ENCODE peak calls at places on chromosomes 12 and 14, in four cellular contexts. B, G, I and U are unnamed samples.

GRCh38 chr12:11815397-11815796 is 165.9 kb downstream of the ETV6 start:
- DNase-seq in B (no peak), G (no peak), I (no peak), U (no peak)

GRCh38 chr12:13234045-13234641 is 37.6 kb downstream of the EMP1 start:
- DNase-seq in B (no peak), G (peak), I (peak), U (peak)

GRCh38 chr14:103198429-103199140 is 75.3 kb downstream of the TNFAIP2 start:
- DNase-seq in B (no peak), G (peak), I (no peak), U (no peak)

GRCh38 chr12:113251404-113252070 is 30.3 kb downstream of the TPCN1 start:
- DNase-seq in B (no peak), G (no peak), I (no peak), U (no peak)

GRCh38 chr12:132165584-132165983 is 21.3 kb downstream of the NOC4L start:
- DNase-seq in B (no peak), G (no peak), I (no peak), U (no peak)

GRCh38 chr14:104178279-104178678 is 39.9 kb downstream of the KIF26A start:
- DNase-seq in B (no peak), G (no peak), I (no peak), U (no peak)

GRCh38 chr12:3717283-3717974 is 35.5 kb downstream of the CRACR2A start:
- DNase-seq in B (no peak), G (no peak), I (no peak), U (no peak)

GRCh38 chr12:77231548-77231947 is 166.2 kb upstream of the E2F7 start:
- DNase-seq in B (no peak), G (no peak), I (no peak), U (no peak)

GRCh38 chr12:12488296-12488695 is 74.4 kb downstream of the DUSP16 start:
- DNase-seq in B (no peak), G (no peak), I (no peak), U (no peak)

GRCh38 chr12:107684029-107684790 is 1.4 kb upstream of the PWP1 start:
- DNase-seq in B (no peak), G (no peak), I (no peak), U (peak)

GRCh38 chr12:46259071-46259470 is 9.8 kb downstream of the SLC38A1 start:
- DNase-seq in B (no peak), G (peak), I (no peak), U (no peak)

GRCh38 chr14:30426463-30426862 is 132.5 kb upstream of the G2E3 start:
- DNase-seq in B (no peak), G (no peak), I (no peak), U (no peak)

GRCh38 chr14:64701660-64702059 is 2.6 kb upstream of the PLEKHG3 start:
- DNase-seq in B (no peak), G (no peak), I (no peak), U (no peak)

GRCh38 chr14:103282932-103283331 is 51.1 kb upstream of the EIF5 start:
- DNase-seq in B (no peak), G (no peak), I (no peak), U (no peak)

GRCh38 chr14:104967414-104968152 is 10.6 kb downstream of the AHNAK2 start:
- DNase-seq in B (no peak), G (no peak), I (no peak), U (no peak)

DNA sequence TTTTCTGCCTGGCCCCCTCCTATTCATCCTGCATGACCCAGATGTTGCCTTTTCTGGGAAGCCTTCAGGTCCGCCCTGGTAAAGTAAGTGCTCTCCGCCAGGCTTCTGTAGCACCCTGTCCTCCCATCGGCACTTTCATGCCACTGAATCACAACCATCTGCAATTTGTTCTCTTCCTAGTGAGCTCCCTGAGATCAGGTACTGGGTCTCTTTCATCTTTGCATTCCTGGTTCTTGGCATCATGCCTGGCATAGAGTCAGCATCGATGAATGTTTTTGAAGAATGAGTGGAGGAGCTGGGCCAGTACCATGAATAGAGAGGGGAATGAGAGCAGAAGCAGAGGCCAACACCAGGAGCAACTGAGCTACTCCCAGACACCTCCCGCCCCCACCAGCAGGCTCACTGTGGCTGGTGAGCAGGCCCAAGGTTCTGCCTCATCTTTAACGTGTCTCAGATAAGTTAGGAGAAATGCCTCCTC is 13.1 kb downstream of the ZDHHC22 start:
- DNase-seq in B (no peak), G (peak), I (peak), U (no peak)
- TF ChIP-seq REST in B (no peak), G (no peak), I (no peak), U (no peak)

GRCh38 chr14:28308727-28309126 is 457.9 kb upstream of the FOXG1 start:
- DNase-seq in B (no peak), G (no peak), I (no peak), U (no peak)

GRCh38 chr14:28305938-28306337 is 460.6 kb upstream of the FOXG1 start:
- DNase-seq in B (no peak), G (no peak), I (no peak), U (no peak)

GRCh38 chr14:28303248-28303647 is 463.3 kb upstream of the FOXG1 start:
- DNase-seq in B (no peak), G (no peak), I (no peak), U (no peak)

DNA sequence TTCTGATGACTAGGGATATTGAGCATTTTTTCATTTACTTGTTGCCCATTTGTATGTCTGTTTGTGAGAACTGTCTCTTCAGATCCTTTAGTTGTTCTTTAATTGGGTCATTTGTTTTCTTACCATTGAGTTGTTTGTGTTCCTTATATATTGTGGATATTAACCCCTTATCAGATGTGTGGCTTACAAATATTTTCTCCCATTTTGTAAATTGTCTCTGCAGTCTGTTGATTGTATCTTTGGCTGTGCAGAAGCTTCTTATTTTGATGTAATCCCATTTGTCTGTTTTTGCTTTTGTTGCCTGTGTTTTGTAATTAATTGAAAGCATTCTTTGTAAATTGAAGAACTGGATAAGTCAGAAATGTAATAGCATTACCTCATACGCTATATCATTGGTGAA is 459.1 kb upstream of the FOXG1 start:
- DNase-seq in B (no peak), G (no peak), I (no peak), U (no peak)
- TF ChIP-seq SIN3A in B (no peak), G (no peak), I (no peak), U (no peak)

GRCh38 chr14:77033622-77034521 is 5.4 kb upstream of the IRF2BPL start:
- DNase-seq in B (peak), G (peak), I (no peak), U (no peak)

GRCh38 chr14:77031680-77032482 is 3.4 kb upstream of the IRF2BPL start:
- DNase-seq in B (no peak), G (no peak), I (no peak), U (no peak)

GRCh38 chr14:77032483-77032853 is 4.0 kb upstream of the IRF2BPL start:
- DNase-seq in B (no peak), G (no peak), I (no peak), U (no peak)

GRCh38 chr14:77035267-77035666 is 6.8 kb upstream of the IRF2BPL start:
- DNase-seq in B (no peak), G (no peak), I (no peak), U (no peak)

DNA sequence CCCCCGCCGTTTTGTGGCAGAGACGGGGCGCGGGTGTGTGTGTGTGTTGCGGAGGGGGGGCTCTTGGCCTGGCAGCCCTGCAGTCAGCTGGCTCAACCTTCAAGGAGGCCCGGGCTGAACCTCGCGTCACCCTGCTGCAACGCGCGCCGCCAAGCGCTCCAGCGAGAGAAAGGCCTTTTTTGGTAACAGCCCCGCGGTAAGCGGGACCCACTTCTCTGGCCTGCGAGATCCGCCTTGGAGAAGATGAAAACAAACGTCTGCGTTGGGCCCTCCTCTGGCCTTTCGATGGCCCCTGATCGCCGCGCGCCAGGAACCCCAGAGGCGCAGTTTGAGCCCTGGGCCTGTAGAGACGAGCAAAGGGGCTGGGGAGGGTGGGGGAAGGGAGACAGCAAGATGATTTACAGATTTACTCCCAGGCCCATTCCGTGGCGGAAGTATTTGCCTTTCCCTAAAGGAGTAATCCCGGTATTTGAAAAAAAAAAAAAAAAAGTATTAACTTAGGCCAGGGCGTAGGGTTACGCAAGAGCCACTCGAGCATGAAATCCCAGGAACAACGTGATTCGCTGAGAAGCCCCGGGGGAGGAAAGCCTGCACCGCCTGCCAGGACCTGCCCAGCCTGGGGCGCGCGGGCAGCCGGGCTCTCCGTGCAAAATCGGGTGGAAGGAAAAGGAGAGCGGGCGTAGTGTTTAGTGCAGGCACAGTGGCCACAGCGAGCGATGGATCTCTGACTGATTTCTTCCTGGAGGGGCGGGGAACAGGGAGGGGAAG is 4.5 kb upstream of the IRF2BPL start:
- DNase-seq in B (no peak), G (peak), I (no peak), U (no peak)
- TF ChIP-seq REST in B (no peak), G (no peak), I (no peak), U (no peak)

DNA sequence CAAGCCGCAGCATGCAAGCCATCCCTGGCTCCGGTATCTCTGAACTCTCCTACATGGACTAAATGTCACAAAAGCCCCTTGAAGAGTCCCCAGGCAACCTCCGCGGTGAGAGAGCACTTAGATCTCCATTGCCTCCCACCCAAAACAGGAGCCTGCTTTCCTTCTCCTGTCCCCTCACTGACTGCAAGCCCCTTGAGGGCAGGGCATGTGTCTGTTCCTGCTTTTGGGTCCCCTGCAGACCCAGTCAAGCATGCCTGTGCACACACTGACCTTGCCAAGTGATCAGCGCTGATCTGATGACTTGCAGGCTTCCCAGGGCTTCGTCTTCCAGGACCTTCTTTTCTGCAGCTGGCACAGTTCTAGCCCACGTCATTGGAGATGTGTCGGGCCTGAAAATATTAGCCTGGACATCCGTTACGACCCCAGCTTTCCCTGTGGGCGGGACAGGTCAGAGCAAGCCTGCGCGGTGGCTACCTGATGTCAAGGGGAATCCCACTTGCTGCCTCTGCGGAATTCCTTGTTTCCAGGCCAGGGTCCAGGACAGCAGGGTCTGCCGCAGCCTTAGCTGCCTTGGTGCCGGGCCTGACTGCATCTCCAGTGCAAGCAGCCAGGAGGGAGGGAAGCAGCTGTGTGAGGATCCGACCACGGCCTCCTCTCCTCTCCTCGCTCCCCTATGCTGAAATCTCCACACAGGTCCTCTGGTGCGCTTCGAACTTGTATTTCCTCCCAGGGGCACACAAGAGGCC is 92.5 kb downstream of the FBXL14 start:
- DNase-seq in B (no peak), G (no peak), I (no peak), U (no peak)
- TF ChIP-seq SIN3A in B (no peak), G (no peak), I (no peak), U (no peak)

GRCh38 chr12:26389303-26389702 is 193.9 kb downstream of the SSPN start:
- DNase-seq in B (no peak), G (peak), I (no peak), U (no peak)
- TF ChIP-seq REST in B (no peak), G (no peak), I (no peak), U (no peak)

DNA sequence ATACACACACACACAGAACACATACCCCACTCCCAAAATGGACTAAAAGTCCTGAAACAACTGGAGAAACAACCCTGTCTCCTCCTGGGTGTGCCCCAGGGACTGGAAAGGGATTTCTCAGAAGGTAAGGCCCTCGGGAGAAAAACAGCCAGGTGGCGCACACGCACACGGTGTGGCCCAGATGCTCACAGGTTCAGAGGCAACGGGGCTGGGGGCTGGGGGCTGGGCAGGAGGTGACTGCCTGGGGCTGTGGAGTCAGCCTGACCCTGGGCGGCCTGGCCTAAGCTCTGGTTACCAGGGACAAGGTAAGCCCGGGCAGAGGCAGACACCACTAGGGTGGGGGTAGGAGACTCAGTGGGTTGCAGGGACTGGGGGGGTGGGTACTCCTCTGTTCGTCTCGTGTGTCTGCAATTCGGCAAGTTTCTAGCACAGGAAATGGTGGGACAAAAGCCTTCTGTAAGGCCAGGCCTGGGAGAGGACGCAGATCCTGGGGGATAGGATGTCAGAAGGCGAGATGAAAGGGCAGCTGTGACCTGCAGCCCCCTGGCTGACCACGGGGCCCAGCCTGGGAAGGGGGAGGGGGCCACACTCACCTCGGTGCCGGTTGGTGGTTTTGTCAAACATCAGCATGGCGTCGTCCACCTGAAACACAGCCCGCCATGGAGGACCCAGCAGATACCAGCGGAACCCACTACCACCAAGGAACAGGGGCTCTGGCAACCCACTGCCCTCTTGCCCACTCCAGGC is 10.4 kb downstream of the MSI1 start:
- DNase-seq in B (no peak), G (no peak), I (no peak), U (no peak)
- TF ChIP-seq SIN3A in B (no peak), G (no peak), I (no peak), U (no peak)

GRCh38 chr12:49809369-49810158 is 18.6 kb downstream of the NCKAP5L start:
- DNase-seq in B (no peak), G (no peak), I (no peak), U (no peak)
- TF ChIP-seq REST in B (no peak), G (no peak), I (no peak), U (no peak)